ENCODE peak calls at places on chromosomes 3 and 15, in four cellular contexts. One of them, this sample, is unnamed.

GRCh38 chr15:73921257-73921890 is 4.9 kb upstream of the LOXL1 start:
- DNase-seq in cardiac muscle cell: no peak
- DNase-seq in MM.1S: no peak
- DNase-seq in adrenal gland: no peak
- DNase-seq in this sample: no peak

GRCh38 chr3:71398157-71398836 is 185.2 kb downstream of the FOXP1 start:
- DNase-seq in cardiac muscle cell: no peak
- DNase-seq in MM.1S: no peak
- DNase-seq in adrenal gland: no peak
- DNase-seq in this sample: no peak

GRCh38 chr3:127796045-127796720 is 26.1 kb downstream of the MGLL start:
- DNase-seq in cardiac muscle cell: no peak
- DNase-seq in MM.1S: no peak
- DNase-seq in adrenal gland: no peak
- DNase-seq in this sample: no peak

GRCh38 chr3:179046497-179047353 is 24.9 kb downstream of the ZMAT3 start:
- DNase-seq in cardiac muscle cell: no peak
- DNase-seq in MM.1S: no peak
- DNase-seq in adrenal gland: no peak
- DNase-seq in this sample: no peak

GRCh38 chr15:31128919-31129768 is 27.6 kb upstream of the TRPM1 start:
- DNase-seq in cardiac muscle cell: peak; percentile 75
- DNase-seq in MM.1S: peak; percentile 67
- DNase-seq in adrenal gland: peak; percentile 83
- DNase-seq in this sample: peak; percentile 80

GRCh38 chr3:17730318-17730967 is 12.0 kb downstream of the TBC1D5 start:
- DNase-seq in cardiac muscle cell: peak; percentile 54
- DNase-seq in MM.1S: no peak
- DNase-seq in adrenal gland: no peak
- DNase-seq in this sample: peak; percentile 78

GRCh38 chr3:25781145-25781757 is 2.0 kb downstream of the NGLY1 start:
- DNase-seq in cardiac muscle cell: no peak
- DNase-seq in MM.1S: no peak
- DNase-seq in adrenal gland: no peak
- DNase-seq in this sample: no peak

GRCh38 chr15:80570553-80570952 is 124.6 kb upstream of the ABHD17C start:
- DNase-seq in cardiac muscle cell: no peak
- DNase-seq in MM.1S: no peak
- DNase-seq in adrenal gland: peak; percentile 18
- DNase-seq in this sample: no peak

GRCh38 chr15:95910643-95911212 is 419.8 kb upstream of the NR2F2 start:
- DNase-seq in cardiac muscle cell: no peak
- DNase-seq in MM.1S: no peak
- DNase-seq in adrenal gland: no peak
- DNase-seq in this sample: no peak

GRCh38 chr15:99508807-99509311 is 56.9 kb upstream of the MEF2A start:
- DNase-seq in cardiac muscle cell: no peak
- DNase-seq in MM.1S: no peak
- DNase-seq in adrenal gland: peak; percentile 48
- DNase-seq in this sample: no peak

GRCh38 chr3:161215186-161215585 is 5.9 kb upstream of the NMD3 start:
- DNase-seq in cardiac muscle cell: no peak
- DNase-seq in MM.1S: no peak
- DNase-seq in adrenal gland: no peak
- DNase-seq in this sample: no peak

GRCh38 chr3:56019490-56019889 is 448.8 kb downstream of the ERC2 start:
- DNase-seq in cardiac muscle cell: no peak
- DNase-seq in MM.1S: no peak
- DNase-seq in adrenal gland: no peak
- DNase-seq in this sample: peak; percentile 26

GRCh38 chr15:43932036-43932435 is 105.2 kb downstream of the WDR76 start:
- DNase-seq in cardiac muscle cell: no peak
- DNase-seq in MM.1S: no peak
- DNase-seq in adrenal gland: no peak
- DNase-seq in this sample: peak; percentile 63

GRCh38 chr3:20072422-20072821 is 32.2 kb downstream of the KAT2B start:
- DNase-seq in cardiac muscle cell: no peak
- DNase-seq in MM.1S: no peak
- DNase-seq in adrenal gland: no peak
- DNase-seq in this sample: peak; percentile 71

GRCh38 chr3:174937488-174937887 is 78.4 kb downstream of the NAALADL2 start:
- DNase-seq in cardiac muscle cell: no peak
- DNase-seq in MM.1S: peak; percentile 25
- DNase-seq in adrenal gland: no peak
- DNase-seq in this sample: no peak

GRCh38 chr3:4718179-4718736 is 225.1 kb downstream of the ITPR1 start:
- DNase-seq in cardiac muscle cell: no peak
- DNase-seq in MM.1S: no peak
- DNase-seq in adrenal gland: no peak
- DNase-seq in this sample: no peak

DNA sequence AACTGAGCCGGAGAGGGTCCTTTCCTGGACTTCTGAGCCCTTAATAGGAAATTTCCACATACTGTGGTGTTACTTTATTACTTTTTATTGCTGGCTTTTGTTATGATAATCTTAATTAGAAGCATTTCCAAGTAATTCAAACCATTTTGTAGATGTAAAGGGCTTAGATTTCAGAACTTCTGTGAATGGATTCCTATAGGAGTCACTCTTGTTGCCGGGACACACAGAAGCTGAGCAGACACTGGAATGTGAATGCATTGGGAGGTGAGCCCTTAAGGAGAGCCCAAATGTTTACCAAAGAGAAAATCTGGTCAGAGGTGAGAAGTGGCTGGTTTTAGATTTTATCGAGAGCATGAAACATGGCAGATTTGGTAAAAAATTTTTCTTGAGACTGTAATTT is 87.4 kb downstream of the FNDC3B start:
- DNase-seq in cardiac muscle cell: no peak
- DNase-seq in MM.1S: no peak
- DNase-seq in adrenal gland: no peak
- DNase-seq in this sample: no peak
- H3K4me1 ChIP-seq in cardiac muscle cell: peaks cover 11% of the 10 kb centered on the region
- H3K4me1 ChIP-seq in MM.1S: peaks cover 2% of the 10 kb centered on the region
- H3K4me1 ChIP-seq in adrenal gland: peaks cover 15% of the 10 kb centered on the region
- H3K4me1 ChIP-seq in this sample: peaks cover 33% of the 10 kb centered on the region

GRCh38 chr3:157121522-157121921 is 38.4 kb downstream of the CCNL1 start:
- DNase-seq in cardiac muscle cell: no peak
- DNase-seq in MM.1S: no peak
- DNase-seq in adrenal gland: no peak
- DNase-seq in this sample: no peak
- H3K4me1 ChIP-seq in cardiac muscle cell: peaks cover 73% of the 10 kb centered on the region
- H3K4me1 ChIP-seq in MM.1S: peaks cover 7% of the 10 kb centered on the region
- H3K4me1 ChIP-seq in adrenal gland: no peaks in the 10 kb centered on the region
- H3K4me1 ChIP-seq in this sample: peaks cover 45% of the 10 kb centered on the region

GRCh38 chr15:59352683-59353082 is 20.0 kb downstream of the MYO1E start:
- DNase-seq in cardiac muscle cell: no peak
- DNase-seq in MM.1S: no peak
- DNase-seq in adrenal gland: no peak
- DNase-seq in this sample: no peak

GRCh38 chr15:59349715-59350420 is 22.8 kb downstream of the MYO1E start:
- DNase-seq in cardiac muscle cell: no peak
- DNase-seq in MM.1S: no peak
- DNase-seq in adrenal gland: peak; percentile 64
- DNase-seq in this sample: no peak

GRCh38 chr15:59347915-59348314 is 24.8 kb downstream of the MYO1E start:
- DNase-seq in cardiac muscle cell: no peak
- DNase-seq in MM.1S: no peak
- DNase-seq in adrenal gland: no peak
- DNase-seq in this sample: no peak

GRCh38 chr15:59352189-59352588 is 20.5 kb downstream of the MYO1E start:
- DNase-seq in cardiac muscle cell: no peak
- DNase-seq in MM.1S: no peak
- DNase-seq in adrenal gland: no peak
- DNase-seq in this sample: no peak

GRCh38 chr15:59350421-59350732 is 22.3 kb downstream of the MYO1E start:
- DNase-seq in cardiac muscle cell: no peak
- DNase-seq in MM.1S: no peak
- DNase-seq in adrenal gland: no peak
- DNase-seq in this sample: no peak
- H3K4me1 ChIP-seq in cardiac muscle cell: no peaks in the 10 kb centered on the region
- H3K4me1 ChIP-seq in MM.1S: no peaks in the 10 kb centered on the region
- H3K4me1 ChIP-seq in adrenal gland: peaks cover 3% of the 10 kb centered on the region
- H3K4me1 ChIP-seq in this sample: peaks cover 24% of the 10 kb centered on the region

GRCh38 chr15:93071469-93071891 is 17.5 kb downstream of the RGMA start:
- DNase-seq in cardiac muscle cell: peak; percentile 26
- DNase-seq in MM.1S: no peak
- DNase-seq in adrenal gland: no peak
- DNase-seq in this sample: peak; percentile 17
- H3K4me1 ChIP-seq in cardiac muscle cell: peaks cover 9% of the 10 kb centered on the region
- H3K4me1 ChIP-seq in MM.1S: no peaks in the 10 kb centered on the region
- H3K4me1 ChIP-seq in adrenal gland: no peaks in the 10 kb centered on the region
- H3K4me1 ChIP-seq in this sample: peaks cover 17% of the 10 kb centered on the region